ENCODE peak calls at places on chromosome 19, in six cellular contexts. J is iPS-NIHi11; L is neural crest cell; C is Ammon's horn; Q is activated CD8-positive, alpha-beta T cell treated with anti-CD3 and anti-CD28 coated beads, Interleukin-2, amount 10 ng/mL, durations not matched to agents 7 days and 5 days; P is stimulated activated CD8-positive, alpha-beta memory T cell treated with anti-CD3 and anti-CD28 coated beads, Interleukin-12 subunit alpha, Interleukin-12 subunit beta, amount 100 ng/mL, for 1 hour. K is an unnamed sample.

GRCh38 chr19:2084993-2085720 is 11.0 kb downstream of the MOB3A start:
- DNase-seq in C (peak), Q (peak), J (no peak), P (peak), L (no peak), K (peak)

GRCh38 chr19:45117167-45117594 is 24.2 kb downstream of the PPP1R37 start:
- DNase-seq in J (no peak), P (no peak), Q (peak), L (no peak), C (no peak), K (no peak)

GRCh38 chr19:3047307-3048189 is 14.7 kb downstream of the TLE5 start:
- DNase-seq in L (peak), J (peak), Q (peak), C (no peak), P (peak), K (peak)

GRCh38 chr19:30349131-30349730 is 23.0 kb upstream of the ZNF536 start:
- DNase-seq in C (no peak), L (no peak), P (no peak), J (peak), Q (no peak), K (no peak)

GRCh38 chr19:3440082-3440481 is 40.2 kb downstream of the SMIM24 start:
- DNase-seq in C (peak), Q (peak), P (peak), L (no peak), J (peak), K (no peak)

GRCh38 chr19:50983625-50984292 is at the start of gene KLK7:
- DNase-seq in J (peak), Q (no peak), P (no peak), L (no peak), C (no peak), K (no peak)

GRCh38 chr19:46990998-46991676 is 28.5 kb upstream of the NPAS1 start:
- DNase-seq in Q (peak), L (peak), P (peak), C (peak), J (peak), K (no peak)

GRCh38 chr19:39372047-39372802 is 18.7 kb downstream of the PAF1 start:
- DNase-seq in C (peak), J (no peak), P (no peak), Q (no peak), L (no peak), K (no peak)

GRCh38 chr19:7902796-7903243 is 857 bp upstream of the MAP2K7 start:
- DNase-seq in P (no peak), J (no peak), L (no peak), Q (no peak), C (no peak), K (no peak)

GRCh38 chr19:47626238-47626637 is 17.3 kb downstream of the BICRA start:
- DNase-seq in Q (no peak), J (no peak), C (no peak), P (no peak), L (no peak), K (no peak)

GRCh38 chr19:3313199-3313575 is 53.2 kb upstream of the NFIC start:
- DNase-seq in L (no peak), C (no peak), P (no peak), J (no peak), Q (no peak), K (no peak)

GRCh38 chr19:36136975-36137686 is 2.7 kb upstream of the CAPNS1 start:
- DNase-seq in L (no peak), C (no peak), Q (no peak), P (no peak), J (peak), K (peak)

GRCh38 chr19:50829801-50830200 is 3.6 kb downstream of the KLK15 start:
- DNase-seq in Q (no peak), L (no peak), P (no peak), C (no peak), J (no peak), K (no peak)

GRCh38 chr19:29667941-29668340 is 2.7 kb downstream of the PLEKHF1 start:
- DNase-seq in P (peak), L (no peak), C (no peak), Q (peak), J (no peak), K (no peak)

GRCh38 chr19:32830231-32831014 is 39.1 kb downstream of the SLC7A9 start:
- DNase-seq in P (no peak), J (no peak), C (no peak), Q (no peak), L (no peak), K (no peak)

GRCh38 chr19:54188224-54188871 is 1.0 kb downstream of the MBOAT7 start:
- DNase-seq in J (no peak), C (no peak), P (peak), Q (peak), L (no peak), K (peak)

GRCh38 chr19:48913114-48913513 is 13.0 kb downstream of the NUCB1 start:
- DNase-seq in L (no peak), Q (peak), C (no peak), P (no peak), J (peak), K (no peak)

GRCh38 chr19:40443930-40444180 is 280 bp downstream of the SERTAD3 start:
- DNase-seq in J (peak), P (no peak), C (no peak), Q (no peak), L (no peak), K (no peak)

GRCh38 chr19:41927810-41928192 is 448 bp downstream of the ERFL start:
- DNase-seq in J (peak), Q (no peak), P (no peak), C (no peak), L (no peak), K (no peak)

GRCh38 chr19:15115080-15115479 is 7.9 kb downstream of the SYDE1 start:
- DNase-seq in L (no peak), J (no peak), C (peak), Q (no peak), P (no peak), K (no peak)

GRCh38 chr19:57171551-57172081 is 4.3 kb upstream of the DUXA start:
- DNase-seq in L (no peak), C (peak), P (no peak), Q (peak), J (peak), K (no peak)

GRCh38 chr19:45391346-45391745 is 13.5 kb downstream of the PPP1R13L start:
- DNase-seq in J (peak), P (no peak), L (no peak), C (no peak), Q (no peak), K (no peak)